ENCODE peak calls at places on chromosomes 16 and 17, in six cellular contexts. One of them, this sample, is unnamed.

GRCh38 chr17:31686495-31686894 is 172.5 kb downstream of the COPRS start:
- DNase-seq in fibroblast of lung: peak
- DNase-seq in left ventricle myocardium inferior: no peak
- DNase-seq in HCT116: no peak
- DNase-seq in SK-N-SH: no peak
- DNase-seq in sigmoid colon: no peak
- DNase-seq in this sample: no peak

GRCh38 chr17:9842057-9842758 is 16.5 kb downstream of the GLP2R start:
- DNase-seq in SK-N-SH: no peak
- DNase-seq in left ventricle myocardium inferior: peak
- DNase-seq in sigmoid colon: peak
- DNase-seq in HCT116: no peak
- DNase-seq in fibroblast of lung: peak
- DNase-seq in this sample: peak

GRCh38 chr17:51046527-51047384 is 73.9 kb downstream of the SPAG9 start:
- DNase-seq in SK-N-SH: peak
- DNase-seq in fibroblast of lung: peak
- DNase-seq in HCT116: no peak
- DNase-seq in left ventricle myocardium inferior: peak
- DNase-seq in sigmoid colon: peak
- DNase-seq in this sample: peak

GRCh38 chr16:84827131-84827574 is 7.4 kb downstream of the CRISPLD2 start:
- DNase-seq in fibroblast of lung: peak
- DNase-seq in left ventricle myocardium inferior: no peak
- DNase-seq in sigmoid colon: peak
- DNase-seq in SK-N-SH: peak
- DNase-seq in HCT116: no peak
- DNase-seq in this sample: no peak

GRCh38 chr17:70137451-70138230 is 31.7 kb upstream of the KCNJ2 start:
- DNase-seq in fibroblast of lung: peak
- DNase-seq in left ventricle myocardium inferior: no peak
- DNase-seq in SK-N-SH: no peak
- DNase-seq in sigmoid colon: peak
- DNase-seq in HCT116: no peak
- DNase-seq in this sample: no peak

GRCh38 chr17:40615295-40615988 is 32.2 kb downstream of the SMARCE1 start:
- DNase-seq in fibroblast of lung: peak
- DNase-seq in HCT116: peak
- DNase-seq in left ventricle myocardium inferior: no peak
- DNase-seq in SK-N-SH: peak
- DNase-seq in sigmoid colon: no peak
- DNase-seq in this sample: peak

GRCh38 chr17:46190763-46191162 is 2.5 kb downstream of the KANSL1 start:
- DNase-seq in SK-N-SH: no peak
- DNase-seq in sigmoid colon: no peak
- DNase-seq in left ventricle myocardium inferior: no peak
- DNase-seq in fibroblast of lung: peak
- DNase-seq in HCT116: no peak
- DNase-seq in this sample: no peak

GRCh38 chr17:3534881-3535252 is 22.7 kb downstream of the TRPV3 start:
- DNase-seq in fibroblast of lung: peak
- DNase-seq in SK-N-SH: no peak
- DNase-seq in HCT116: peak
- DNase-seq in sigmoid colon: no peak
- DNase-seq in left ventricle myocardium inferior: no peak
- DNase-seq in this sample: peak

GRCh38 chr16:50839920-50840729 is 98.2 kb downstream of the CYLD start:
- DNase-seq in SK-N-SH: no peak
- DNase-seq in left ventricle myocardium inferior: no peak
- DNase-seq in HCT116: no peak
- DNase-seq in sigmoid colon: no peak
- DNase-seq in fibroblast of lung: no peak
- DNase-seq in this sample: no peak

GRCh38 chr16:15530085-15530484 is 95.7 kb downstream of the BMERB1 start:
- DNase-seq in sigmoid colon: no peak
- DNase-seq in HCT116: no peak
- DNase-seq in fibroblast of lung: no peak
- DNase-seq in left ventricle myocardium inferior: no peak
- DNase-seq in SK-N-SH: no peak
- DNase-seq in this sample: no peak

GRCh38 chr16:74275031-74275636 is 21.5 kb upstream of the PSMD7 start:
- DNase-seq in sigmoid colon: no peak
- DNase-seq in SK-N-SH: peak
- DNase-seq in HCT116: peak
- DNase-seq in left ventricle myocardium inferior: no peak
- DNase-seq in fibroblast of lung: peak
- DNase-seq in this sample: no peak

GRCh38 chr17:41728056-41728455 is 6.4 kb downstream of the HAP1 start:
- DNase-seq in fibroblast of lung: no peak
- DNase-seq in sigmoid colon: no peak
- DNase-seq in SK-N-SH: no peak
- DNase-seq in left ventricle myocardium inferior: no peak
- DNase-seq in HCT116: no peak
- DNase-seq in this sample: no peak

GRCh38 chr16:89476811-89477261 is 13.5 kb downstream of the ANKRD11 start:
- DNase-seq in fibroblast of lung: no peak
- DNase-seq in HCT116: no peak
- DNase-seq in sigmoid colon: no peak
- DNase-seq in SK-N-SH: no peak
- DNase-seq in left ventricle myocardium inferior: no peak
- DNase-seq in this sample: no peak

GRCh38 chr17:71922439-71922838 is 198.4 kb upstream of the SOX9 start:
- DNase-seq in fibroblast of lung: peak
- DNase-seq in left ventricle myocardium inferior: no peak
- DNase-seq in SK-N-SH: no peak
- DNase-seq in HCT116: no peak
- DNase-seq in sigmoid colon: no peak
- DNase-seq in this sample: no peak

GRCh38 chr17:2809337-2809736 is 13.1 kb downstream of the RAP1GAP2 start:
- DNase-seq in SK-N-SH: no peak
- DNase-seq in sigmoid colon: no peak
- DNase-seq in fibroblast of lung: no peak
- DNase-seq in left ventricle myocardium inferior: no peak
- DNase-seq in HCT116: no peak
- DNase-seq in this sample: no peak

GRCh38 chr17:79306688-79307323 is 232.2 kb downstream of the ENGASE start:
- DNase-seq in HCT116: no peak
- DNase-seq in left ventricle myocardium inferior: peak
- DNase-seq in sigmoid colon: no peak
- DNase-seq in fibroblast of lung: no peak
- DNase-seq in SK-N-SH: no peak
- DNase-seq in this sample: peak

GRCh38 chr16:57166951-57167350 is 18.9 kb downstream of the PSME3IP1 start:
- DNase-seq in left ventricle myocardium inferior: no peak
- DNase-seq in SK-N-SH: no peak
- DNase-seq in HCT116: no peak
- DNase-seq in fibroblast of lung: peak
- DNase-seq in sigmoid colon: peak
- DNase-seq in this sample: no peak

GRCh38 chr16:12486386-12486785 is 317.3 kb downstream of the CPPED1 start:
- DNase-seq in sigmoid colon: no peak
- DNase-seq in HCT116: no peak
- DNase-seq in fibroblast of lung: no peak
- DNase-seq in SK-N-SH: no peak
- DNase-seq in left ventricle myocardium inferior: no peak
- DNase-seq in this sample: no peak
- H3K4me3 ChIP-seq in sigmoid colon: no peak
- H3K4me3 ChIP-seq in HCT116: no peak
- H3K4me3 ChIP-seq in fibroblast of lung: no peak
- H3K4me3 ChIP-seq in SK-N-SH: no peak
- H3K4me3 ChIP-seq in left ventricle myocardium inferior: no peak
- H3K4me3 ChIP-seq in this sample: no peak

GRCh38 chr16:6343157-6343556 is 989.5 kb upstream of the RBFOX1 start:
- DNase-seq in SK-N-SH: no peak
- DNase-seq in fibroblast of lung: no peak
- DNase-seq in left ventricle myocardium inferior: no peak
- DNase-seq in sigmoid colon: no peak
- DNase-seq in HCT116: no peak
- DNase-seq in this sample: no peak

GRCh38 chr16:6345090-6345489 is 987.6 kb upstream of the RBFOX1 start:
- DNase-seq in left ventricle myocardium inferior: no peak
- DNase-seq in HCT116: no peak
- DNase-seq in SK-N-SH: no peak
- DNase-seq in fibroblast of lung: no peak
- DNase-seq in sigmoid colon: no peak
- DNase-seq in this sample: no peak

GRCh38 chr16:6341993-6342392 is 990.7 kb upstream of the RBFOX1 start:
- DNase-seq in fibroblast of lung: no peak
- DNase-seq in SK-N-SH: no peak
- DNase-seq in sigmoid colon: no peak
- DNase-seq in left ventricle myocardium inferior: no peak
- DNase-seq in HCT116: no peak
- DNase-seq in this sample: no peak
- H3K27ac ChIP-seq in fibroblast of lung: no peak
- H3K27ac ChIP-seq in SK-N-SH: no peak
- H3K27ac ChIP-seq in sigmoid colon: no peak
- H3K27ac ChIP-seq in left ventricle myocardium inferior: no peak
- H3K27ac ChIP-seq in HCT116: no peak
- H3K27ac ChIP-seq in this sample: no peak

GRCh38 chr17:16915752-16916556 is 56.0 kb downstream of the TNFRSF13B start:
- DNase-seq in fibroblast of lung: peak
- DNase-seq in sigmoid colon: no peak
- DNase-seq in SK-N-SH: peak
- DNase-seq in HCT116: peak
- DNase-seq in left ventricle myocardium inferior: peak
- DNase-seq in this sample: no peak
- TF ChIP-seq CTCF in fibroblast of lung: peak
- TF ChIP-seq CTCF in sigmoid colon: no peak
- TF ChIP-seq CTCF in SK-N-SH: peak
- TF ChIP-seq CTCF in HCT116: peak
- TF ChIP-seq CTCF in left ventricle myocardium inferior: peak
- TF ChIP-seq CTCF in this sample: peak

DNA sequence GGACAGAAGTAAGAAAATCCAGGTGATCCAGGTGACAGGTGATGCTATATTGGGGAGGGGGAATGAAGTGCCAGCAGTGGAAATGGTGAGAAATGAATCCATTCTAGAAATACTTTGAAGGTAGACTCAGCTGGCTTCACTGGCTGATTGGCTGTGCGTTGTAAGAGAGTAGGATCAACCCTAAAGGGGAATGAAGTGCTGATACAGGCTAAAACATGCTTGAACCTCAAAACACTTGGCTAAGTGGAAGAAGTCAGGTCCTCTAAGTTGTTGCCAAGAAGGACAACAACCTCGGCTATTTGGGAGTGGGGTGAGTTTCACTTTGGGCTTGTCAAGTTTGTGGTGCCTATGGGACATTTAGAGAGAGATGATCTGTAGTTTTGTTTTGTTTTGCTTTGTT is 24.1 kb upstream of the SCNN1B start:
- DNase-seq in fibroblast of lung: no peak
- DNase-seq in left ventricle myocardium inferior: no peak
- DNase-seq in SK-N-SH: no peak
- DNase-seq in sigmoid colon: no peak
- DNase-seq in HCT116: no peak
- DNase-seq in this sample: no peak
- H3K4me3 ChIP-seq in fibroblast of lung: no peak
- H3K4me3 ChIP-seq in left ventricle myocardium inferior: no peak
- H3K4me3 ChIP-seq in SK-N-SH: no peak
- H3K4me3 ChIP-seq in sigmoid colon: no peak
- H3K4me3 ChIP-seq in HCT116: no peak
- H3K4me3 ChIP-seq in this sample: no peak

GRCh38 chr17:48052956-48053757 is 5.0 kb downstream of the NFE2L1 start:
- DNase-seq in SK-N-SH: peak
- DNase-seq in HCT116: no peak
- DNase-seq in left ventricle myocardium inferior: peak
- DNase-seq in fibroblast of lung: peak
- DNase-seq in sigmoid colon: peak
- DNase-seq in this sample: peak

GRCh38 chr17:48054238-48055185 is 6.4 kb downstream of the NFE2L1 start:
- DNase-seq in sigmoid colon: peak
- DNase-seq in SK-N-SH: peak
- DNase-seq in left ventricle myocardium inferior: peak
- DNase-seq in HCT116: no peak
- DNase-seq in fibroblast of lung: peak
- DNase-seq in this sample: peak

GRCh38 chr17:48051706-48052486 is 3.7 kb downstream of the NFE2L1 start:
- DNase-seq in SK-N-SH: no peak
- DNase-seq in HCT116: no peak
- DNase-seq in left ventricle myocardium inferior: peak
- DNase-seq in fibroblast of lung: peak
- DNase-seq in sigmoid colon: peak
- DNase-seq in this sample: peak

GRCh38 chr17:48055531-48056245 is 7.5 kb downstream of the NFE2L1 start:
- DNase-seq in fibroblast of lung: peak
- DNase-seq in HCT116: peak
- DNase-seq in left ventricle myocardium inferior: no peak
- DNase-seq in SK-N-SH: no peak
- DNase-seq in sigmoid colon: no peak
- DNase-seq in this sample: no peak

GRCh38 chr17:48053758-48054237 is 5.6 kb downstream of the NFE2L1 start:
- DNase-seq in left ventricle myocardium inferior: no peak
- DNase-seq in fibroblast of lung: no peak
- DNase-seq in sigmoid colon: no peak
- DNase-seq in SK-N-SH: no peak
- DNase-seq in HCT116: no peak
- DNase-seq in this sample: no peak
- H3K27ac ChIP-seq in left ventricle myocardium inferior: peak
- H3K27ac ChIP-seq in fibroblast of lung: no peak
- H3K27ac ChIP-seq in sigmoid colon: peak
- H3K27ac ChIP-seq in SK-N-SH: peak
- H3K27ac ChIP-seq in HCT116: no peak
- H3K27ac ChIP-seq in this sample: peak

DNA sequence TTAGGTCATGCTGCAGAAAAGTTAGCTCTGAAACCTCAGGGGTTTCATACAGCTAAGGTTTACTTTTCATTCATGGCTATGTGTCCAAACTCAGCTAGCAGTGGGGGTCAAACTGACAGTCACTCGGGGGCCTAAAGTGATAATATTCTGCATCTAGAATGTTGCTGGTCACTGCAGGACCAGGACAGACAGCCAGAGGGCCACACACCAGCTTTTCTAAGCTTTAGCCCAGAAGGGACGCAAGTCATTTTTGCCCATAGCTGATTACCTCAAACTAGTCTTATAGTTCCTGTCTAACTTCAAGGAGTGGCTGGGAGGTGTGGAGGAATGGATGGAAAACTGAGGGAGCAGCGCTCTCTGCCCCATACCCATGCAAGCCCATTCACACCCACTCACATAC is 163.0 kb upstream of the NLRP1 start:
- DNase-seq in left ventricle myocardium inferior: no peak
- DNase-seq in HCT116: no peak
- DNase-seq in fibroblast of lung: no peak
- DNase-seq in sigmoid colon: no peak
- DNase-seq in SK-N-SH: no peak
- DNase-seq in this sample: no peak
- TF ChIP-seq CTCF in left ventricle myocardium inferior: no peak
- TF ChIP-seq CTCF in HCT116: no peak
- TF ChIP-seq CTCF in fibroblast of lung: no peak
- TF ChIP-seq CTCF in sigmoid colon: no peak
- TF ChIP-seq CTCF in SK-N-SH: peak
- TF ChIP-seq CTCF in this sample: no peak